ENCODE peak calls at places on chromosomes 2 and 18, in four cellular contexts. N is stimulated activated CD4-positive, alpha-beta T cell treated with anti-CD3 and anti-CD28 coated beads, Interleukin-4, amount 100 ng/mL, for 1 hour; A is anterior cingulate cortex; W is bronchial epithelial cell. L is an unnamed sample.
A peak's percentile ranks its signal among the peaks of the same experiment; 100 is the strongest.

GRCh38 chr2:191680639-191681038 is 2.7 kb downstream of the NABP1 start:
- DNase-seq in N (no peak), A (no peak), W (no peak), L (no peak)

GRCh38 chr2:227103583-227103982 is 60.4 kb downstream of the COL4A4 start:
- DNase-seq in N (no peak), A (no peak), W (no peak), L (no peak)

GRCh38 chr18:34529358-34530335 is 180.5 kb upstream of the DTNA start:
- DNase-seq in N (no peak), A (no peak), W (no peak), L (no peak)

GRCh38 chr2:169955940-169956339 is 128.7 kb downstream of the UBR3 start:
- DNase-seq in N (no peak), A (no peak), W (no peak), L (no peak)

GRCh38 chr18:55384551-55385275 is 203.3 kb downstream of the TCF4 start:
- DNase-seq in N (no peak), A (no peak), W (peak; percentile 39), L (peak; percentile 32)

GRCh38 chr2:20350105-20350712 is 435 bp downstream of the PUM2 start:
- DNase-seq in N (peak; percentile 66), A (peak; percentile 44), W (no peak), L (peak; percentile 57)

GRCh38 chr2:99648906-99649606 is 159.2 kb upstream of the REV1 start:
- DNase-seq in N (no peak), A (no peak), W (no peak), L (no peak)

GRCh38 chr2:218500501-218501060 is 67.6 kb downstream of the USP37 start:
- DNase-seq in N (no peak), A (no peak), W (no peak), L (no peak)

GRCh38 chr2:227182765-227183164 is 18.3 kb downstream of the COL4A3 start:
- DNase-seq in N (no peak), A (no peak), W (no peak), L (no peak)

GRCh38 chr2:29336741-29337340 is 221.6 kb downstream of the CLIP4 start:
- DNase-seq in N (no peak), A (no peak), W (no peak), L (no peak)

GRCh38 chr2:173397539-173397938 is 42.9 kb downstream of the CDCA7 start:
- DNase-seq in N (no peak), A (no peak), W (peak; percentile 15), L (no peak)

GRCh38 chr2:65528241-65528574 is 95.8 kb upstream of the SPRED2 start:
- DNase-seq in N (no peak), A (no peak), W (peak; percentile 20), L (peak; percentile 26)

GRCh38 chr2:186551323-186552050 is 38.4 kb upstream of the ITGAV start:
- DNase-seq in N (no peak), A (no peak), W (no peak), L (no peak)

GRCh38 chr2:30373881-30374302 is 73.2 kb upstream of the LCLAT1 start:
- DNase-seq in N (no peak), A (no peak), W (peak; percentile 68), L (peak; percentile 56)

GRCh38 chr2:197867630-197868029 is 63.2 kb downstream of the PLCL1 start:
- DNase-seq in N (no peak), A (no peak), W (no peak), L (no peak)